ENCODE peak calls at places on chromosomes 3 and 15, in ten cellular contexts. T is WERI-Rb-1, X is H9, P is hepatocyte, L is heart left ventricle, F is left ventricle myocardium inferior, W is uterus, V is SK-N-SH, Y is kidney, C is tibial nerve. K is an unnamed sample.

GRCh38 chr3:126846316-126846715 is 136.6 kb upstream of the PLXNA1 start:
- DNase-seq in W (no peak), C (no peak), F (no peak), Y (no peak), L (no peak), X (no peak), T (no peak), V (no peak), P (no peak), K (no peak)

GRCh38 chr3:61725851-61726333 is 164.5 kb downstream of the PTPRG start:
- DNase-seq in L (no peak), T (no peak), Y (no peak), F (no peak), P (peak; percentile 32), C (no peak), V (no peak), X (no peak), W (no peak), K (no peak)

GRCh38 chr3:8658326-8659212 is 14.0 kb upstream of the SSUH2 start:
- DNase-seq in P (peak; percentile 91), Y (peak; percentile 91), T (no peak), V (peak; percentile 67), X (no peak), L (peak; percentile 95), C (peak; percentile 70), F (peak; percentile 85), W (peak; percentile 35), K (no peak)

GRCh38 chr3:156455839-156456238 is 99.1 kb downstream of the SSR3 start:
- DNase-seq in L (no peak), P (no peak), C (no peak), V (no peak), T (no peak), W (no peak), X (peak; percentile 75), Y (no peak), F (no peak), K (no peak)

GRCh38 chr15:23642413-23643044 is 5.1 kb downstream of the MAGEL2 start:
- DNase-seq in P (peak; percentile 80), C (peak; percentile 32), X (peak; percentile 71), Y (peak; percentile 71), W (peak; percentile 64), L (peak; percentile 49), V (peak; percentile 81), T (peak; percentile 63), F (peak; percentile 38), K (no peak)

GRCh38 chr3:170848294-170848917 is 21.6 kb downstream of the RPL22L1 start:
- DNase-seq in L (no peak), C (no peak), W (no peak), P (no peak), T (no peak), X (no peak), F (no peak), Y (no peak), V (peak; percentile 7), K (no peak)

GRCh38 chr3:29693863-29694262 is 413.0 kb downstream of the RBMS3 start:
- DNase-seq in W (no peak), Y (no peak), V (peak; percentile 30), C (no peak), P (peak; percentile 30), T (no peak), F (no peak), X (peak; percentile 55), L (no peak), K (no peak)

GRCh38 chr3:194711913-194712312 is 26.2 kb downstream of the FAM43A start:
- DNase-seq in T (no peak), P (peak; percentile 59), C (peak; percentile 24), X (no peak), F (no peak), L (peak; percentile 76), Y (no peak), V (no peak), W (no peak), K (no peak)

GRCh38 chr15:58505581-58505980 is 73.8 kb downstream of the LIPC start:
- DNase-seq in V (no peak), Y (no peak), P (no peak), F (no peak), T (no peak), C (no peak), W (no peak), L (no peak), X (no peak), K (no peak)

GRCh38 chr15:58503139-58504027 is 71.6 kb downstream of the LIPC start:
- DNase-seq in X (no peak), P (no peak), F (no peak), T (no peak), W (no peak), V (no peak), L (no peak), C (no peak), Y (no peak), K (no peak)

GRCh38 chr15:58506787-58507671 is 75.2 kb downstream of the LIPC start:
- DNase-seq in L (no peak), T (no peak), W (no peak), P (no peak), X (no peak), F (no peak), V (no peak), Y (no peak), C (no peak), K (no peak)

GRCh38 chr15:58506064-58506490 is 74.3 kb downstream of the LIPC start:
- DNase-seq in C (no peak), T (no peak), Y (no peak), X (no peak), P (no peak), V (no peak), F (no peak), L (no peak), W (no peak), K (no peak)

GRCh38 chr15:58504674-58505234 is 73.0 kb downstream of the LIPC start:
- DNase-seq in P (no peak), Y (no peak), X (no peak), F (no peak), L (no peak), T (no peak), W (no peak), C (no peak), V (no peak), K (no peak)
- H3K27ac ChIP-seq in P (no peak overlapping the region), Y (no peak overlapping the region), X (no peak overlapping the region), F (peak overlapping the region; percentile 50), L (no peak overlapping the region), T (no peak overlapping the region), W (no peak overlapping the region), C (no peak overlapping the region), V (no peak overlapping the region), K (no peak overlapping the region)

DNA sequence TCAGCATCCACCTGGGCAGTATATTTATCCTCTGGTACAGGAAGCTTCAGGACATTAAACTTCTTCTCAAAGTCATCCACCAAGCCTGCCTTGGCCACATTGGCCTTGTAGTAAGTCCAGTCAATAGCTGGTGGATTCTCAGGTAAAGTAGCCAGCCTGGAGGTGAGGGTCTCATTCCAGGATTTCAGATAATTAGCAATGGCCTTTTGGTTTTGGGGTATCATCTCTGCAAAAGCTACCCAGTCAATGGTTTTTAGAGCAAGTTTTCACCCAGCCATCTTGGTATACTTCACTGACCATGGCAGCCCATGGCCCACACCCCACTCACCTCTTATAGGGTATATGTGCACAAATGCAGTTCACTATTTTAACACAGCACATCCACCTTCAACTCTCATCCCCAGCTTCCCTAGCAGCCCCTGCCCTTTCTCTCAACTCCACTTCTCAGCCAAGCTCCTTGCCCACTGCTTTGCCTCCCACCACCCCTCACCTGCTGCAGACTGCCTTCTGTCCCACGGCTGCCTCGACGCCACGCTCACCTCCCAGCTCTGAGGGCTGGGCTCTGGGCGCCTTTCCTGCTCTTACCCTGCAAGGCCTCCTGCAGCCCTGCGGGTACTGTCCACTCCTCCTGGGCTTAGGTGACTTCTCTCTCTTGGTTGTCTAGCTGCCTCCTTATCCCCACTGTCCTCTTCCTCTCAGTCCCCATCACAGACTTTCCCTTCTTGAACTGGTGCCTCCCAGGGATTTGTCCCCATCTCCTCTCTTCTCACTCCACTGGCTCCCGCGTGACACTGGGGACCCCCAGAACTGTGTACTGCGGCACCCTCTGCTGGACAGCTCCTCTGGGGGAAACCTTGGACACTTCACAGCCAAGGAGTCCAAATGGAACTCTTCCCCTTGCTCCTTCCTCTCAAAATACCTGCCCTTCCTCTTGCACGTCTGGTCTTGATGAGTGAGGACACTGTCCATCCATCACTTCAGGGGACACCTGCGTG is 1.7 kb upstream of the TGM5 start:
- DNase-seq in T (peak; percentile 47), F (no peak), P (no peak), W (no peak), L (no peak), X (peak; percentile 62), V (peak; percentile 59), Y (no peak), C (no peak), K (no peak)
- TF ChIP-seq CTCF in T (peak; percentile 64), F (no peak), P (no peak), W (no peak), L (no peak), X (peak; percentile 65), V (peak; percentile 19), Y (no peak), C (no peak), K (no peak)

GRCh38 chr3:72151465-72152238 is 366.7 kb upstream of the PROK2 start:
- DNase-seq in X (no peak), F (no peak), P (no peak), Y (no peak), C (no peak), V (no peak), W (no peak), T (no peak), L (no peak), K (no peak)
- H3K27ac ChIP-seq in X (no peak overlapping the region), F (no peak overlapping the region), P (peak overlapping the region; percentile 88), Y (peak overlapping the region; percentile 10), C (no peak overlapping the region), V (no peak overlapping the region), W (peak overlapping the region; percentile 87), T (peak overlapping the region; percentile 99), L (no peak overlapping the region), K (no peak overlapping the region)

GRCh38 chr15:40902605-40903561 is 8.6 kb downstream of the VPS18 start:
- DNase-seq in X (no peak), Y (peak; percentile 74), V (no peak), P (no peak), L (peak; percentile 57), C (peak; percentile 53), F (peak; percentile 48), W (no peak), T (no peak), K (no peak)

GRCh38 chr15:40904552-40905201 is 10.4 kb downstream of the VPS18 start:
- DNase-seq in Y (no peak), P (no peak), W (no peak), C (no peak), T (no peak), L (no peak), F (no peak), X (no peak), V (no peak), K (no peak)

GRCh38 chr15:40906947-40907802 is 12.9 kb downstream of the VPS18 start:
- DNase-seq in P (peak; percentile 52), Y (peak; percentile 87), V (peak; percentile 72), C (no peak), F (peak; percentile 64), L (peak; percentile 73), W (no peak), T (peak; percentile 63), X (peak; percentile 47), K (peak; percentile 45)

GRCh38 chr15:40908095-40908494 is 13.8 kb downstream of the VPS18 start:
- DNase-seq in T (no peak), W (no peak), F (no peak), C (no peak), V (no peak), P (no peak), Y (no peak), X (peak; percentile 20), L (no peak), K (no peak)

DNA sequence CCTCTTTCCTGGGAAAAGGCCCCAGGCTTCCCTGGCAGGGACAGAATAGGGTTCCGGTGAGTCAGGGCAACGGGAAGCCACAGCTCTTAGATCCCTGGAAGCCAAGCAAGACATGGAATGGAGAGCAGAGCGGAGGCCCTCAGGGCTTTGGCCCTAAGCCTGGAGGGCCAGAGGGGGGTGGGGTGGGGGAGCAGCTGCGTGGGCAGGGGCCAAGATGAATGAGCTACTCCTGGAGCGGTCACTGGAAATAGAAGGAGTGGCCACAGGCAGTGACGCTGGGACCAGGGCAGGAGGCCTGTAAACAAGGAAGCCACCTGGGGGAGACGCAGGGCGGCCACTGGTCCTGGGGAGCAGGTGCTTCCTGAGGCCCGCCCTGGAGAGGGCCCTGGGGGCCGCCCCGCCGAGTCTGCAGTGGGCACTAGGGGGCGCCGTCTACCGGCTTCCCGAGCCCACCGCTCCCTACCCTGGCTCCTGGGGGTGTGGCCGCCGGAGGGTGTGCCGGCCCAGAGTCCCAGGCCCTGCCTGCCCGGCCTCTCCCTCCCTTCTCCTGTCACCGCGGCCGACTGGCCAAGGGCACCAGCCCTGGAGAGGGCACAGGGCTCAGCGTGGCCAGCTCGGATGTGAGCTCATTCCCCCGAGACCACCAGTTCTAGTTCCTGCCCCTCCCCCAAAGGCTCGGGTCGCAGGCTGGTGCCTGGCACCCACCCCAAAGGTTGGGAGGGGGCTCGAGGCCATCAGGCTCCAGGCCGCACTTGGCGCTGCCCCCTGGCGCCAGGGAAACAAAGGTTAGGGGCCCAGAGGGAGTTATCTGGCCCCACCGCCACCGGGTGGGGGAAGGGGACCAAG is 12.1 kb downstream of the VPS18 start:
- DNase-seq in X (peak; percentile 96), L (peak; percentile 95), V (peak; percentile 95), Y (peak; percentile 97), T (peak; percentile 92), C (peak; percentile 56), P (peak; percentile 94), W (peak; percentile 88), F (peak; percentile 87), K (peak; percentile 54)
- TF ChIP-seq CTCF in X (peak; percentile 96), L (peak; percentile 88), V (peak; percentile 72), Y (peak; percentile 69), T (peak; percentile 93), C (peak; percentile 79), P (peak; percentile 84), W (peak; percentile 77), F (peak; percentile 90), K (peak; percentile 89)